ENCODE peak calls at places on chromosomes 11 and 22, in four cellular contexts. N, O, P and S are unnamed samples.

GRCh38 chr11:1637628-1638027 is 8.1 kb downstream of the KRTAP5-5 start:
- DNase-seq in P (no peak), O (no peak), N (no peak), S (no peak)

GRCh38 chr22:39721456-39722325 is 151.1 kb downstream of the CACNA1I start:
- DNase-seq in N (no peak), O (no peak), P (no peak), S (no peak)

GRCh38 chr11:62152245-62153086 is 28.7 kb downstream of the INCENP start:
- DNase-seq in O (no peak), P (no peak), N (no peak), S (no peak)

GRCh38 chr11:19242184-19242932 is 1.6 kb upstream of the E2F8 start:
- DNase-seq in O (no peak), P (no peak), N (no peak), S (no peak)

GRCh38 chr22:42500164-42500835 is 19.3 kb downstream of the RRP7A start:
- DNase-seq in P (peak; percentile 25), O (peak; percentile 64), N (peak; percentile 40), S (peak; percentile 95)

GRCh38 chr22:40533712-40534378 is 102.7 kb downstream of the MRTFA start:
- DNase-seq in O (peak; percentile 62), N (peak; percentile 77), P (no peak), S (peak; percentile 78)

GRCh38 chr22:43996170-43996980 is 27.7 kb upstream of the PARVB start:
- DNase-seq in N (no peak), O (no peak), P (no peak), S (peak; percentile 79)

GRCh38 chr22:43014062-43014875 is 680 bp downstream of the PACSIN2 start:
- DNase-seq in P (no peak), O (peak; percentile 34), N (no peak), S (peak; percentile 65)

GRCh38 chr11:76459299-76459698 is 14.5 kb downstream of the EMSY start:
- DNase-seq in P (no peak), O (peak; percentile 46), N (no peak), S (no peak)

GRCh38 chr22:49929553-49929979 is 11.1 kb downstream of the CRELD2 start:
- DNase-seq in P (no peak), N (no peak), O (peak; percentile 62), S (peak; percentile 90)

GRCh38 chr22:49928571-49929552 is 10.4 kb downstream of the CRELD2 start:
- DNase-seq in O (no peak), P (no peak), N (no peak), S (no peak)

GRCh38 chr22:49930596-49931412 is 12.4 kb downstream of the CRELD2 start:
- DNase-seq in N (peak; percentile 18), O (peak; percentile 85), P (no peak), S (peak; percentile 78)

GRCh38 chr22:49931863-49932262 is 13.4 kb downstream of the CRELD2 start:
- DNase-seq in N (no peak), O (no peak), P (no peak), S (no peak)

DNA sequence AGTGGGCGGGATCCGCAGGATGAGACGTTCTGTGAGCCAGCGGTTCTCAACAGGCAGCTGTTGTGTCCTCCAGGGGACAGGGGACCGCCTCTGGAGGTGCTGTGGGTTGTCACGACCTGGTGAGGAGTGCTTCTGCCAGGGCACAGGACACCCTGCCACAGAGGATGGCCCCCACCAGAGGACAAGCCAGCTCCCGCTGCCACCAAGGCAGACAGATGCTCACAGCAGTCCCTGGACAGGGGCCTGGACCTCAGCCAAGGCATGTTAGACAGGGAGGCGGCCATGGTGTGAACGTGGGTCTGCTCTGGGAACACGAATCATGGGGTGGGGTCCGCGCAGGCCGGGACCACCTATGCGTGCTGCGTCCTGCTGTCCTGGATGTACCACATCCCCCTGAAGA is 11.7 kb downstream of the CRELD2 start:
- DNase-seq in O (no peak), P (no peak), N (no peak), S (no peak)
- H2AFZ ChIP-seq in O (peak overlapping the region; percentile 57), P (no peak overlapping the region), N (no peak overlapping the region), S (no peak overlapping the region)

GRCh38 chr22:22070371-22070824 is 87.8 kb upstream of the TOP3B start:
- DNase-seq in O (peak; percentile 28), P (peak; percentile 53), N (no peak), S (no peak)

GRCh38 chr22:22073769-22074561 is 91.4 kb upstream of the TOP3B start:
- DNase-seq in P (no peak), O (no peak), N (no peak), S (no peak)

GRCh38 chr22:22069450-22070370 is 87.1 kb upstream of the TOP3B start:
- DNase-seq in O (no peak), N (no peak), P (no peak), S (no peak)

GRCh38 chr22:22072169-22072836 is 89.7 kb upstream of the TOP3B start:
- DNase-seq in P (no peak), N (no peak), O (no peak), S (no peak)

DNA sequence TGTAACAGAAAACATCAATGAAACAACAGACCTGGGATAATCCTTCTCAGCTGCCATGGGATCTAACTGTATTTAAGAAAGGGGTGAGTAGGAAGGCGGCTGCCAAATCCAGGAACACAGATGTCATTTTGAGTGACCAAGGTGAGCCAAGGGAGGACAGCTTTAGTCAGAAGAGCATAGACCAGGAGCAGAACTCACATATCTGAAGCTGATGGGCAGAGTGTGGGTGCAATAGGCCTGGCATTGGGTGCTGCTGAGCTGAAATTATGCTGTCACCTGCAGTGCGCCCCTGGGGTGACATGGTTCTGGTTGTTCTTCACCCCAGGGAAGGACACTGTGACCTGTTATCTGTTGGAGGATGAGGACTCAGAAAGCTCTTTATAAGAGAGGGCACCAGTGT is 88.9 kb upstream of the TOP3B start:
- DNase-seq in N (no peak), O (no peak), P (no peak), S (no peak)
- H3K9ac ChIP-seq in N (no peak overlapping the region), O (no peak overlapping the region), P (no peak overlapping the region), S (no peak overlapping the region)

DNA sequence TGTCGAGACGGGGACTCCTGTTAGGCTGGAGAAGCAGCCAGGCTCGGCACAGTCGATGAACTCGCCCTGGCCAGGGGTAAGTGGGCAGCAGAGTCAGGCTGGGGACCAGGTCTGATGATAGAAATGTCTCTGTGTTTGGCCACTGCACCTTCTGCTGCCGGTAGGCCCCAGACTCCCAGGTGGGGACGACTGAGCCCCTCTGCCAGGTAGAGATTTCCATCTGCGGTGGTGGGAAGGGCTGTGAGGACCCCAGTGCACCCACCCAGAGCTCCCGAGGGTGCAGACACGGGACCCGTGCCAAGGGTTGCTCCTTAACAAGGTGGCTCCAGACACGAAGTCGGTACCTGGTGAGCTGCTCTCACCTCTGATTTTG is 862.5 kb downstream of the TBC1D22A start:
- DNase-seq in P (no peak), O (no peak), N (no peak), S (no peak)
- H3K9me3 ChIP-seq in P (no peaks in the 10 kb centered on the region), O (no peaks in the 10 kb centered on the region), N (peaks cover 26% of the 10 kb centered on the region), S (no peaks in the 10 kb centered on the region)

GRCh38 chr11:67482736-67483497 is at the start of gene AIP:
- DNase-seq in P (peak; percentile 81), N (peak; percentile 92), O (peak; percentile 100), S (peak; percentile 99)

GRCh38 chr11:67484847-67485311 is 2.1 kb downstream of the AIP start:
- DNase-seq in O (no peak), P (no peak), N (no peak), S (peak; percentile 93)

GRCh38 chr11:67483901-67484665 is 1.3 kb downstream of the AIP start:
- DNase-seq in P (no peak), O (no peak), N (no peak), S (peak; percentile 65)

GRCh38 chr11:67482275-67482735 is 521 bp upstream of the AIP start:
- DNase-seq in O (no peak), P (no peak), N (no peak), S (no peak)

DNA sequence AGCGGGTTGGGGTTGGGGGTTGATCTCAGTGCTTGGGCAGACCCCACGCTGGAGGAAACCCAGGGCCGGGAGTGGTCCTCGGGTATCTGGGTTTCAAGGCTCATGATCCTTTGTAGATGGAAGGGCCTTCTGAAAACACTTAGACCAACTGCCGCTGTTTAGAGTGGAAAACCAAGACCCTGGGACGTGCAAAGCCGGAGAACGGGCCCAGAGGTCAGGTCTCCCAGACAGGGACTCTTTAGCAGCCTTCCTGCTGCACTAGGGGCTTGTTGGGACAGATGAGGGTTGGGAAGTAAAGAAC is 622 bp downstream of the AIP start:
- DNase-seq in N (no peak), O (no peak), P (no peak), S (no peak)
- H2AFZ ChIP-seq in N (peak overlapping the region; percentile 97), O (peak overlapping the region; percentile 82), P (peak overlapping the region; percentile 92), S (no peak overlapping the region)

GRCh38 chr11:27408231-27408630 is 45.2 kb upstream of the CCDC34 start:
- DNase-seq in P (no peak), N (no peak), O (no peak), S (no peak)
- H3K9ac ChIP-seq in P (no peak overlapping the region), N (no peak overlapping the region), O (no peak overlapping the region), S (no peak overlapping the region)

GRCh38 chr22:48340727-48341709 is 1486.7 kb downstream of the BRD1 start:
- DNase-seq in O (no peak), N (no peak), P (no peak), S (no peak)
- H3K9me3 ChIP-seq in O (no peaks in the 10 kb centered on the region), N (peaks cover 2% of the 10 kb centered on the region), P (peaks cover 12% of the 10 kb centered on the region), S (no peaks in the 10 kb centered on the region)

GRCh38 chr11:69640260-69640994 is 529 bp upstream of the CCND1 start:
- DNase-seq in P (no peak), O (peak; percentile 35), N (no peak), S (peak; percentile 46)
- H2AFZ ChIP-seq in P (peak overlapping the region; percentile 68), O (peak overlapping the region; percentile 50), N (peak overlapping the region; percentile 65), S (no peak overlapping the region)